ENCODE peak calls at places on chromosome 7, in eight cellular contexts. T, W, M, Z, A, N, G and D are unnamed samples.

GRCh38 chr7:18671176-18671575 is 175.6 kb downstream of the HDAC9 start:
- DNase-seq in G (no peak), T (no peak), A (no peak), Z (no peak), N (no peak), W (no peak), M (no peak), D (no peak)

GRCh38 chr7:13262929-13263530 is 575.6 kb downstream of the ARL4A start:
- DNase-seq in Z (peak), T (no peak), A (no peak), M (no peak), W (no peak), N (peak), G (peak), D (no peak)

GRCh38 chr7:94368371-94368791 is 26.3 kb upstream of the COL1A2 start:
- DNase-seq in N (peak), G (no peak), T (peak), Z (no peak), M (no peak), W (no peak), A (peak), D (no peak)

GRCh38 chr7:47452715-47453092 is 129.2 kb downstream of the TNS3 start:
- DNase-seq in W (no peak), M (no peak), G (no peak), Z (no peak), N (no peak), A (no peak), T (no peak), D (no peak)

GRCh38 chr7:1014681-1015080 is 29.7 kb upstream of the GPR146 start:
- DNase-seq in Z (no peak), G (no peak), W (no peak), T (no peak), A (no peak), N (no peak), M (no peak), D (no peak)

GRCh38 chr7:926061-927030 is 28.1 kb downstream of the ADAP1 start:
- DNase-seq in G (no peak), A (no peak), M (no peak), Z (no peak), W (no peak), T (no peak), N (no peak), D (no peak)

GRCh38 chr7:76072243-76073148 is 24.6 kb downstream of the MDH2 start:
- DNase-seq in Z (no peak), G (no peak), M (no peak), W (no peak), A (no peak), T (no peak), N (no peak), D (no peak)

GRCh38 chr7:112238852-112239610 is 32.5 kb downstream of the ZNF277 start:
- DNase-seq in Z (no peak), G (no peak), A (no peak), M (no peak), N (no peak), W (no peak), T (no peak), D (no peak)

GRCh38 chr7:138865843-138866242 is 67.8 kb upstream of the ATP6V0A4 start:
- DNase-seq in G (no peak), Z (peak), A (no peak), W (no peak), M (no peak), N (no peak), T (no peak), D (no peak)

GRCh38 chr7:27970350-27970749 is 210.2 kb downstream of the JAZF1 start:
- DNase-seq in M (no peak), N (no peak), A (no peak), T (no peak), W (no peak), G (no peak), Z (no peak), D (no peak)

GRCh38 chr7:151779255-151779654 is 97.7 kb downstream of the PRKAG2 start:
- DNase-seq in T (no peak), W (no peak), G (no peak), Z (no peak), A (no peak), N (no peak), M (no peak), D (no peak)

GRCh38 chr7:55539380-55539779 is 32.9 kb downstream of the VOPP1 start:
- DNase-seq in N (no peak), A (no peak), M (no peak), T (no peak), G (no peak), Z (no peak), W (no peak), D (no peak)

GRCh38 chr7:12423355-12423994 is 19.8 kb upstream of the VWDE start:
- DNase-seq in A (peak), W (no peak), N (peak), T (no peak), G (no peak), M (no peak), Z (no peak), D (no peak)

GRCh38 chr7:128352138-128352537 is 8.4 kb upstream of the RBM28 start:
- DNase-seq in G (no peak), T (no peak), Z (no peak), N (no peak), M (no peak), W (no peak), A (no peak), D (no peak)

GRCh38 chr7:80630611-80631010 is 7.8 kb upstream of the CD36 start:
- DNase-seq in A (no peak), W (no peak), N (no peak), T (no peak), M (no peak), Z (no peak), G (peak), D (no peak)

GRCh38 chr7:158281441-158281840 is 306.2 kb downstream of the PTPRN2 start:
- DNase-seq in M (no peak), N (no peak), W (no peak), G (no peak), Z (no peak), A (no peak), T (no peak), D (no peak)

GRCh38 chr7:25187932-25188331 is 40.4 kb downstream of the NPVF start:
- DNase-seq in N (no peak), A (no peak), T (no peak), G (no peak), Z (no peak), W (no peak), M (no peak), D (no peak)

GRCh38 chr7:118013252-118014010 is 140.2 kb upstream of the CTTNBP2 start:
- DNase-seq in T (no peak), A (no peak), M (no peak), Z (no peak), G (no peak), W (no peak), N (no peak), D (no peak)

GRCh38 chr7:93914581-93915066 is 6.9 kb upstream of the GNG11 start:
- DNase-seq in T (no peak), Z (no peak), N (no peak), W (no peak), M (no peak), A (no peak), G (no peak), D (no peak)